ENCODE peak calls at places on chromosomes 1 and 21, in six cellular contexts. H is CD8-positive, alpha-beta memory T cell; S is stimulated activated CD4-positive, alpha-beta T cell treated with anti-CD3 and anti-CD28 coated beads, Interleukin-4, amount 100 ng/mL, for 1 hour; C is fibroblast of mammary gland; P is A673; X is H7. J is an unnamed sample.

GRCh38 chr1:171871848-171872247 is 30.6 kb downstream of the DNM3 start:
- DNase-seq in S (no peak), H (no peak), C (no peak), P (no peak), X (no peak), J (no peak)

GRCh38 chr21:40850071-40850470 is 3.1 kb upstream of the DSCAM start:
- DNase-seq in C (no peak), H (no peak), X (no peak), P (no peak), S (no peak), J (no peak)

GRCh38 chr1:201769966-201770365 is 59.0 kb upstream of the IPO9 start:
- DNase-seq in C (peak; percentile 93), S (no peak), P (no peak), X (no peak), H (no peak), J (peak; percentile 94)

GRCh38 chr1:183226963-183227362 is 40.9 kb downstream of the LAMC2 start:
- DNase-seq in H (no peak), C (no peak), X (no peak), S (no peak), P (no peak), J (no peak)

GRCh38 chr1:214708321-214708960 is 105.4 kb downstream of the CENPF start:
- DNase-seq in H (no peak), X (no peak), S (no peak), P (no peak), C (peak; percentile 49), J (no peak)

GRCh38 chr1:1358433-1359201 is at the start of gene MXRA8:
- DNase-seq in H (no peak), X (peak; percentile 94), P (no peak), C (peak; percentile 93), S (no peak), J (peak; percentile 77)

GRCh38 chr1:155961937-155962336 is 16.4 kb downstream of the ARHGEF2 start:
- DNase-seq in H (no peak), S (no peak), X (peak; percentile 68), C (peak; percentile 99), P (peak; percentile 70), J (peak; percentile 96)

GRCh38 chr1:55632058-55632457 is 416.9 kb upstream of the USP24 start:
- DNase-seq in H (no peak), C (peak; percentile 87), P (no peak), X (no peak), S (no peak), J (peak; percentile 71)

GRCh38 chr1:84427520-84428188 is 29.4 kb downstream of the DNASE2B start:
- DNase-seq in S (no peak), C (no peak), P (no peak), X (no peak), H (no peak), J (peak; percentile 61)

GRCh38 chr1:54955359-54955758 is 25.1 kb upstream of the TMEM61 start:
- DNase-seq in X (no peak), P (peak; percentile 60), H (no peak), C (peak; percentile 65), S (no peak), J (peak; percentile 42)

GRCh38 chr21:39071623-39072214 is 111.5 kb downstream of the PSMG1 start:
- DNase-seq in H (no peak), C (peak; percentile 47), P (no peak), X (no peak), S (no peak), J (peak; percentile 60)

GRCh38 chr1:64019818-64020217 is 183.6 kb upstream of the UBE2U start:
- DNase-seq in X (no peak), P (peak; percentile 21), S (no peak), C (peak; percentile 51), H (no peak), J (peak; percentile 55)

GRCh38 chr1:99662581-99663208 is 16.8 kb downstream of the PALMD start:
- DNase-seq in X (no peak), S (no peak), H (no peak), P (peak; percentile 37), C (peak; percentile 97), J (no peak)

GRCh38 chr1:27135920-27136551 is 18.9 kb downstream of the SLC9A1 start:
- DNase-seq in X (peak; percentile 84), S (no peak), H (peak; percentile 22), P (no peak), C (no peak), J (no peak)

GRCh38 chr1:224579526-224579925 is 36.6 kb upstream of the CNIH3 start:
- DNase-seq in S (no peak), H (no peak), C (peak; percentile 77), X (no peak), P (no peak), J (peak; percentile 50)

GRCh38 chr1:247530785-247531184 is 5.5 kb downstream of the OR2C3 start:
- DNase-seq in C (no peak), S (no peak), X (peak; percentile 25), P (no peak), H (no peak), J (no peak)

GRCh38 chr1:183284086-183284485 is 98.0 kb downstream of the LAMC2 start:
- DNase-seq in H (no peak), C (no peak), X (no peak), S (no peak), P (no peak), J (no peak)

GRCh38 chr1:176051902-176052518 is 155.1 kb downstream of the COP1 start:
- DNase-seq in S (no peak), X (no peak), P (no peak), C (peak; percentile 10), H (no peak), J (no peak)

GRCh38 chr1:247487057-247487456 is 29.2 kb upstream of the OR2B11 start:
- DNase-seq in C (peak; percentile 49), X (peak; percentile 77), P (peak; percentile 45), S (no peak), H (no peak), J (no peak)

GRCh38 chr1:178341218-178341956 is 155.4 kb downstream of the CLEC20A start:
- DNase-seq in X (peak; percentile 75), H (no peak), C (peak; percentile 76), S (no peak), P (peak; percentile 77), J (peak; percentile 91)

GRCh38 chr1:39381839-39382238 is 109.6 kb upstream of the BMP8A start:
- DNase-seq in S (no peak), P (no peak), H (no peak), X (no peak), C (peak; percentile 31), J (peak; percentile 58)

GRCh38 chr1:21931171-21932093 is 5.7 kb downstream of the HSPG2 start:
- DNase-seq in X (peak; percentile 52), S (no peak), P (no peak), H (no peak), C (peak; percentile 89), J (peak; percentile 91)

GRCh38 chr1:115199416-115200132 is 110.3 kb upstream of the TSPAN2 start:
- DNase-seq in H (no peak), C (peak; percentile 65), X (no peak), S (no peak), P (no peak), J (no peak)

GRCh38 chr1:29749546-29749945 is 513.2 kb downstream of the PTPRU start:
- DNase-seq in C (no peak), X (no peak), H (no peak), P (no peak), S (no peak), J (no peak)

GRCh38 chr1:6785721-6786505 is 659 bp downstream of the CAMTA1 start:
- DNase-seq in S (peak; percentile 53), H (peak; percentile 44), P (peak; percentile 33), X (peak; percentile 91), C (no peak), J (no peak)

GRCh38 chr1:48673725-48674124 is 103.0 kb downstream of the BEND5 start:
- DNase-seq in P (no peak), S (no peak), H (no peak), C (no peak), X (peak; percentile 78), J (no peak)

GRCh38 chr1:29575826-29576225 is 339.5 kb downstream of the PTPRU start:
- DNase-seq in H (no peak), P (no peak), C (peak; percentile 19), S (no peak), X (no peak), J (peak; percentile 70)

GRCh38 chr1:156371553-156372264 is 2.7 kb downstream of the RHBG start:
- DNase-seq in C (peak; percentile 84), H (no peak), S (no peak), P (no peak), X (no peak), J (peak; percentile 30)

GRCh38 chr21:38837806-38838461 is 32.2 kb downstream of the ETS2 start:
- DNase-seq in S (no peak), H (no peak), X (no peak), P (no peak), C (no peak), J (no peak)

GRCh38 chr1:169488157-169488556 is 2.4 kb upstream of the SLC19A2 start:
- DNase-seq in X (no peak), C (no peak), S (no peak), H (no peak), P (no peak), J (no peak)

GRCh38 chr1:22821027-22821426 is 110.4 kb downstream of the EPHB2 start:
- DNase-seq in X (no peak), C (no peak), H (no peak), S (no peak), P (no peak), J (no peak)

GRCh38 chr1:88741413-88741812 is 57.3 kb downstream of the PKN2 start:
- DNase-seq in C (peak; percentile 84), P (no peak), H (no peak), S (no peak), X (no peak), J (peak; percentile 59)

GRCh38 chr21:46077674-46078101 is 20.2 kb upstream of the COL6A2 start:
- DNase-seq in C (no peak), X (peak; percentile 32), H (no peak), P (no peak), S (no peak), J (no peak)

GRCh38 chr1:13948396-13948795 is 248.4 kb downstream of the PRDM2 start:
- DNase-seq in H (no peak), P (no peak), X (no peak), C (peak; percentile 51), S (no peak), J (no peak)

GRCh38 chr1:57867001-57867400 is 443.1 kb upstream of the DAB1 start:
- DNase-seq in P (no peak), S (no peak), X (no peak), H (no peak), C (no peak), J (no peak)

GRCh38 chr1:172325562-172325961 is 94.9 kb upstream of the C1orf105 start:
- DNase-seq in X (no peak), S (no peak), C (peak; percentile 48), H (no peak), P (no peak), J (peak; percentile 76)

GRCh38 chr1:6245869-6246496 is 2.0 kb downstream of the HES3 start:
- DNase-seq in P (peak; percentile 85), H (peak; percentile 24), C (no peak), S (peak; percentile 46), X (peak; percentile 99), J (no peak)

GRCh38 chr1:103513720-103514119 is 11.8 kb upstream of the RNPC3 start:
- DNase-seq in H (no peak), X (no peak), C (peak; percentile 62), P (no peak), S (no peak), J (no peak)

GRCh38 chr21:46009951-46010655 is 28.5 kb downstream of the COL6A1 start:
- DNase-seq in C (no peak), H (no peak), X (peak; percentile 58), S (no peak), P (no peak), J (no peak)

J was measured in astrocyte.